ENCODE peak calls at places on chromosomes 2 and 18, in ten cellular contexts. O, M, X, I, N, J, W, Q, Y and V are unnamed samples.

GRCh38 chr2:100383954-100384353 is 33.5 kb downstream of the CHST10 start:
- DNase-seq in J (no peak), O (no peak), M (no peak), N (no peak), Q (no peak), W (no peak), Y (no peak), X (no peak), I (no peak), V (no peak)

GRCh38 chr18:5630057-5630765 is 86.4 kb upstream of the EPB41L3 start:
- DNase-seq in J (peak; percentile 88), Y (peak; percentile 92), M (peak; percentile 88), O (no peak), X (peak; percentile 52), N (peak; percentile 88), Q (peak; percentile 79), I (no peak), W (no peak), V (peak; percentile 60)

GRCh38 chr18:25299426-25299825 is 52.5 kb downstream of the ZNF521 start:
- DNase-seq in Q (no peak), I (no peak), J (no peak), O (no peak), W (no peak), X (peak; percentile 80), N (no peak), Y (no peak), M (no peak), V (no peak)

GRCh38 chr2:207042155-207042554 is 102.8 kb downstream of the CPO start:
- DNase-seq in Q (no peak), N (no peak), I (no peak), O (no peak), W (no peak), J (no peak), M (no peak), X (peak; percentile 27), Y (no peak), V (no peak)

GRCh38 chr2:238170386-238171071 is 11.8 kb downstream of the ERFE start:
- DNase-seq in O (no peak), W (no peak), N (no peak), Y (no peak), X (no peak), J (no peak), M (no peak), I (no peak), Q (no peak), V (no peak)

GRCh38 chr2:200171761-200172482 is 134.6 kb upstream of the SPATS2L start:
- DNase-seq in Y (no peak), N (no peak), J (no peak), Q (no peak), X (peak; percentile 78), I (no peak), M (no peak), W (no peak), O (no peak), V (no peak)

GRCh38 chr2:106095478-106096392 is 98.4 kb downstream of the UXS1 start:
- DNase-seq in M (no peak), J (no peak), I (peak; percentile 60), X (no peak), O (no peak), W (no peak), Y (no peak), Q (no peak), N (no peak), V (no peak)

GRCh38 chr2:157986761-157987160 is 110.6 kb upstream of the ACVR1 start:
- DNase-seq in J (no peak), N (no peak), Y (no peak), O (no peak), X (no peak), W (no peak), I (no peak), Q (no peak), M (no peak), V (no peak)

GRCh38 chr2:238113611-238114010 is 13.5 kb downstream of the ESPNL start:
- DNase-seq in Q (no peak), X (no peak), M (no peak), J (no peak), N (no peak), Y (no peak), O (no peak), I (no peak), W (no peak), V (no peak)

GRCh38 chr2:121088251-121089004 is 196.6 kb downstream of the TFCP2L1 start:
- DNase-seq in J (no peak), O (no peak), Y (no peak), Q (no peak), W (no peak), I (no peak), X (no peak), M (no peak), N (no peak), V (no peak)

GRCh38 chr2:160308476-160308875 is 108.4 kb upstream of the ITGB6 start:
- DNase-seq in X (no peak), W (no peak), O (no peak), J (no peak), N (no peak), M (no peak), Y (no peak), I (no peak), Q (no peak), V (no peak)

GRCh38 chr2:150610670-150611279 is 123.3 kb upstream of the RND3 start:
- DNase-seq in J (no peak), O (no peak), M (peak; percentile 37), I (no peak), X (peak; percentile 64), W (no peak), Q (peak; percentile 51), N (peak; percentile 42), Y (peak; percentile 8), V (peak; percentile 50)

GRCh38 chr2:126635281-126635680 is 20.7 kb upstream of the GYPC start:
- DNase-seq in J (no peak), W (no peak), O (no peak), N (no peak), Y (no peak), Q (no peak), I (no peak), X (no peak), M (no peak), V (no peak)

GRCh38 chr2:237500681-237501424 is 13.8 kb downstream of the MLPH start:
- DNase-seq in X (peak; percentile 100), Y (no peak), O (no peak), N (no peak), Q (no peak), W (no peak), I (no peak), M (no peak), J (no peak), V (no peak)

GRCh38 chr2:199470672-199471442 is 13.1 kb upstream of the SATB2 start:
- DNase-seq in I (no peak), O (no peak), Q (no peak), W (no peak), Y (no peak), M (peak; percentile 61), N (peak; percentile 34), X (no peak), J (peak; percentile 62), V (no peak)

GRCh38 chr2:85714841-85715240 is 20.7 kb downstream of the GNLY start:
- DNase-seq in J (no peak), N (no peak), M (no peak), Y (no peak), X (no peak), I (no peak), W (no peak), Q (no peak), O (no peak), V (no peak)